ENCODE peak calls at places on chromosomes 12 and 14, in four cellular contexts. I is EL, J is IMR-90, S is T-helper 17 cell. G is an unnamed sample.

GRCh38 chr14:34665785-34666425 is 36.0 kb upstream of the SNX6 start:
- DNase-seq in I (peak), J (peak), S (no peak), G (no peak)

GRCh38 chr12:120677765-120678473 is 9.0 kb upstream of the MLEC start:
- DNase-seq in I (peak), J (no peak), S (no peak), G (no peak)

GRCh38 chr12:1662761-1663439 is 28.0 kb upstream of the ADIPOR2 start:
- DNase-seq in I (no peak), J (no peak), S (peak), G (no peak)

GRCh38 chr12:105256011-105256410 is 20.0 kb upstream of the APPL2 start:
- DNase-seq in I (peak), J (peak), S (no peak), G (no peak)

GRCh38 chr14:57747036-57747435 is 118.9 kb downstream of the SLC35F4 start:
- DNase-seq in I (no peak), J (no peak), S (no peak), G (no peak)

GRCh38 chr14:105485720-105486332 is 860 bp upstream of the CRIP1 start:
- DNase-seq in I (no peak), J (no peak), S (peak), G (peak)

GRCh38 chr12:64566882-64567517 is 43.3 kb upstream of the RASSF3 start:
- DNase-seq in I (no peak), J (no peak), S (no peak), G (no peak)

GRCh38 chr14:34684578-34684977 is 29.8 kb downstream of the CFL2 start:
- DNase-seq in I (no peak), J (peak), S (no peak), G (no peak)

GRCh38 chr14:71521736-71522135 is 410.5 kb upstream of the RGS6 start:
- DNase-seq in I (no peak), J (no peak), S (no peak), G (no peak)

GRCh38 chr14:38412654-38413053 is 156.8 kb upstream of the CLEC14A start:
- DNase-seq in I (no peak), J (no peak), S (no peak), G (no peak)

GRCh38 chr12:18320036-18320617 is 58.8 kb downstream of the PIK3C2G start:
- DNase-seq in I (peak), J (peak), S (no peak), G (peak)

GRCh38 chr12:128853321-128854197 is at the start of gene GLT1D1:
- DNase-seq in I (no peak), J (no peak), S (no peak), G (no peak)

GRCh38 chr12:130634866-130635265 is 81.2 kb downstream of the RIMBP2 start:
- DNase-seq in I (no peak), J (no peak), S (no peak), G (no peak)

GRCh38 chr14:40188006-40188405 is 755.8 kb upstream of the FBXO33 start:
- DNase-seq in I (no peak), J (no peak), S (no peak), G (no peak)

GRCh38 chr12:24201258-24201970 is 251.9 kb upstream of the SOX5 start:
- DNase-seq in I (no peak), J (no peak), S (no peak), G (no peak)

GRCh38 chr12:95185834-95186233 is 31.4 kb downstream of the FGD6 start:
- DNase-seq in I (no peak), J (no peak), S (no peak), G (no peak)

GRCh38 chr14:88682495-88683114 is 110.1 kb downstream of the EML5 start:
- DNase-seq in I (no peak), J (no peak), S (no peak), G (no peak)

GRCh38 chr12:130136536-130136935 is 25.7 kb upstream of the FZD10 start:
- DNase-seq in I (no peak), J (no peak), S (no peak), G (no peak)

GRCh38 chr14:70858641-70859040 is 48.6 kb upstream of the PCNX1 start:
- DNase-seq in I (no peak), J (no peak), S (no peak), G (no peak)

GRCh38 chr14:34713122-34713680 is 1.2 kb downstream of the CFL2 start:
- DNase-seq in I (no peak), J (no peak), S (no peak), G (no peak)

GRCh38 chr12:70828391-70828790 is 92.1 kb downstream of the PTPRR start:
- DNase-seq in I (no peak), J (no peak), S (no peak), G (no peak)

GRCh38 chr12:19196959-19197630 is 67.6 kb downstream of the PLEKHA5 start:
- DNase-seq in I (peak), J (peak), S (no peak), G (no peak)

GRCh38 chr12:44285321-44285720 is 449.4 kb downstream of the TMEM117 start:
- DNase-seq in I (no peak), J (no peak), S (no peak), G (no peak)

GRCh38 chr14:25400607-25401206 is 350.8 kb upstream of the STXBP6 start:
- DNase-seq in I (peak), J (peak), S (no peak), G (peak)

GRCh38 chr12:124491856-124492420 is 75.5 kb downstream of the NCOR2 start:
- DNase-seq in I (no peak), J (no peak), S (no peak), G (no peak)

GRCh38 chr12:120445911-120446909 is at the start of the genes GATC and TRIAP1:
- DNase-seq in I (peak), J (peak), S (peak), G (peak)

GRCh38 chr14:57057803-57058202 is 210.9 kb downstream of the EXOC5 start:
- DNase-seq in I (no peak), J (no peak), S (no peak), G (peak)

GRCh38 chr14:93059917-93060545 is 55.7 kb downstream of the ITPK1 start:
- DNase-seq in I (no peak), J (no peak), S (no peak), G (no peak)

GRCh38 chr12:82740129-82741000 is 53.7 kb downstream of the TMTC2 start:
- DNase-seq in I (peak), J (peak), S (no peak), G (no peak)